ENCODE peak calls at places on chromosomes 4 and X, in four cellular contexts. One of them, this sample, is unnamed.

GRCh38 chrX:97060019-97060418 is 176.3 kb downstream of the RPA4 start:
- DNase-seq in adrenal gland: no peak
- DNase-seq in Peyer's patch: no peak
- DNase-seq in gastrocnemius medialis: no peak
- DNase-seq in this sample: no peak

GRCh38 chr4:182238355-182238931 is 4.8 kb upstream of the TENM3 start:
- DNase-seq in adrenal gland: no peak
- DNase-seq in Peyer's patch: no peak
- DNase-seq in gastrocnemius medialis: no peak
- DNase-seq in this sample: no peak

GRCh38 chrX:133676344-133677122 is 261.2 kb upstream of the GPC4 start:
- DNase-seq in adrenal gland: no peak
- DNase-seq in gastrocnemius medialis: no peak
- DNase-seq in Peyer's patch: no peak
- DNase-seq in this sample: no peak

GRCh38 chrX:68936186-68936585 is 107.4 kb downstream of the EFNB1 start:
- DNase-seq in Peyer's patch: no peak
- DNase-seq in adrenal gland: no peak
- DNase-seq in gastrocnemius medialis: no peak
- DNase-seq in this sample: peak; percentile 48

GRCh38 chrX:123860506-123860840 is 620 bp downstream of the XIAP start:
- DNase-seq in Peyer's patch: peak; percentile 42
- DNase-seq in gastrocnemius medialis: no peak
- DNase-seq in adrenal gland: no peak
- DNase-seq in this sample: no peak

GRCh38 chr4:124854968-124855367 is 142.4 kb upstream of the ANKRD50 start:
- DNase-seq in adrenal gland: no peak
- DNase-seq in gastrocnemius medialis: no peak
- DNase-seq in Peyer's patch: no peak
- DNase-seq in this sample: no peak

GRCh38 chrX:70664726-70665125 is 220.1 kb downstream of the DLG3 start:
- DNase-seq in Peyer's patch: no peak
- DNase-seq in gastrocnemius medialis: no peak
- DNase-seq in adrenal gland: no peak
- DNase-seq in this sample: no peak

GRCh38 chr4:88720749-88721428 is 23.3 kb upstream of the NAP1L5 start:
- DNase-seq in adrenal gland: no peak
- DNase-seq in gastrocnemius medialis: no peak
- DNase-seq in Peyer's patch: no peak
- DNase-seq in this sample: no peak

GRCh38 chr4:177802149-177802548 is 359.9 kb upstream of the AGA start:
- DNase-seq in adrenal gland: no peak
- DNase-seq in gastrocnemius medialis: no peak
- DNase-seq in Peyer's patch: no peak
- DNase-seq in this sample: no peak

GRCh38 chrX:153649178-153649914 is 2.3 kb downstream of the DUSP9 start:
- DNase-seq in Peyer's patch: peak; percentile 20
- DNase-seq in gastrocnemius medialis: no peak
- DNase-seq in adrenal gland: peak; percentile 50
- DNase-seq in this sample: peak; percentile 77

GRCh38 chr4:75844151-75844662 is 58.0 kb downstream of the PPEF2 start:
- DNase-seq in Peyer's patch: no peak
- DNase-seq in gastrocnemius medialis: no peak
- DNase-seq in adrenal gland: peak; percentile 47
- DNase-seq in this sample: no peak

GRCh38 chrX:53440101-53440500 is 5.9 kb upstream of the HSD17B10 start:
- DNase-seq in Peyer's patch: no peak
- DNase-seq in gastrocnemius medialis: no peak
- DNase-seq in adrenal gland: no peak
- DNase-seq in this sample: no peak

GRCh38 chrX:53440631-53441517 is 6.7 kb upstream of the HSD17B10 start:
- DNase-seq in Peyer's patch: peak; percentile 27
- DNase-seq in adrenal gland: peak; percentile 93
- DNase-seq in gastrocnemius medialis: peak; percentile 88
- DNase-seq in this sample: peak; percentile 82

GRCh38 chrX:53438832-53439230 is 4.7 kb upstream of the HSD17B10 start:
- DNase-seq in Peyer's patch: no peak
- DNase-seq in adrenal gland: no peak
- DNase-seq in gastrocnemius medialis: no peak
- DNase-seq in this sample: no peak

GRCh38 chrX:53442322-53442631 is 8.1 kb upstream of the HSD17B10 start:
- DNase-seq in Peyer's patch: peak; percentile 16
- DNase-seq in gastrocnemius medialis: peak; percentile 12
- DNase-seq in adrenal gland: no peak
- DNase-seq in this sample: no peak

DNA sequence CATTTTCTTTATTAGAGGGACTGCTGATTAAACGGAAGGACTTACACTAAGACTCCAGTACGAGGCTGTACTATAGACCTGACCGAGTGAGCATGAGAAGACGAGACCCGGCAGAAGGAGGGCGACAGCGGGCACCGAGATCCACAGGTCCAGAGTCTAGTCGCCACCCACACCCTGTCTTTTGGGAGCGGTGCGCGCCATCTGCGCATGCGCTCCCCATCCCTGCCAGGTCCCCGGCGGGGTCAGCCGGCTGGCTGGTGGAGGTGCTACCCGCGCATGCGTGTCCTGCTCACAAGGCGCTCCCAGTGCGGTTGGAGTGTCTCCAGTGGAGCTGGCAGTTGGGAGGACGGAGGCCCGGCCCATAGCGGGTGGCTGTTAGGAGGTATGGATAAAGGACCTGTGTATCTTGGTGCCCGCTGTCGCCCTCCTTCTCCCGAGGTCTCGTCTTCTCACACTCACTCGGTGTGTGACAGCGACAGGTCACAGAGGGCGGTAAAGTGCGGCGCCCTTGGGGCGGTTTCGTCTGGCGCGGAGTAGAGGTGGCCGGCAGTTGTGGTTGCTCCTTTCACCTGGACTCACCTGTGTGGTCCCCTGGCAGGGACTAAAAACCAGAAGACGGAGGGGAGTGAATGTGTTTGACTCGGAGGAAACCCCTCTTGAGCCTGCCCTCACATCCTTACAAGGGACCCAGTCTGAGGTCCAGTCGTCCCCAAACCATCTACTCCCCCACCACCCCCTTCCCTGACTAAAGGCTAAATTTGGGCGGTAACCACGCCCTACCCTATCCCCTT is 7.6 kb upstream of the HSD17B10 start:
- DNase-seq in Peyer's patch: peak; percentile 72
- DNase-seq in gastrocnemius medialis: peak; percentile 87
- DNase-seq in adrenal gland: peak; percentile 88
- DNase-seq in this sample: peak; percentile 91
- TF ChIP-seq POLR2A in Peyer's patch: peak; percentile 34
- TF ChIP-seq POLR2A in gastrocnemius medialis: peak; percentile 72
- TF ChIP-seq POLR2A in adrenal gland: peak; percentile 66
- TF ChIP-seq POLR2A in this sample: no peak

GRCh38 chr4:128524311-128524710 is 236.7 kb upstream of the PGRMC2 start:
- DNase-seq in gastrocnemius medialis: peak; percentile 23
- DNase-seq in Peyer's patch: no peak
- DNase-seq in adrenal gland: peak; percentile 49
- DNase-seq in this sample: no peak
- TF ChIP-seq POLR2A in gastrocnemius medialis: no peak
- TF ChIP-seq POLR2A in Peyer's patch: no peak
- TF ChIP-seq POLR2A in adrenal gland: no peak
- TF ChIP-seq POLR2A in this sample: no peak

DNA sequence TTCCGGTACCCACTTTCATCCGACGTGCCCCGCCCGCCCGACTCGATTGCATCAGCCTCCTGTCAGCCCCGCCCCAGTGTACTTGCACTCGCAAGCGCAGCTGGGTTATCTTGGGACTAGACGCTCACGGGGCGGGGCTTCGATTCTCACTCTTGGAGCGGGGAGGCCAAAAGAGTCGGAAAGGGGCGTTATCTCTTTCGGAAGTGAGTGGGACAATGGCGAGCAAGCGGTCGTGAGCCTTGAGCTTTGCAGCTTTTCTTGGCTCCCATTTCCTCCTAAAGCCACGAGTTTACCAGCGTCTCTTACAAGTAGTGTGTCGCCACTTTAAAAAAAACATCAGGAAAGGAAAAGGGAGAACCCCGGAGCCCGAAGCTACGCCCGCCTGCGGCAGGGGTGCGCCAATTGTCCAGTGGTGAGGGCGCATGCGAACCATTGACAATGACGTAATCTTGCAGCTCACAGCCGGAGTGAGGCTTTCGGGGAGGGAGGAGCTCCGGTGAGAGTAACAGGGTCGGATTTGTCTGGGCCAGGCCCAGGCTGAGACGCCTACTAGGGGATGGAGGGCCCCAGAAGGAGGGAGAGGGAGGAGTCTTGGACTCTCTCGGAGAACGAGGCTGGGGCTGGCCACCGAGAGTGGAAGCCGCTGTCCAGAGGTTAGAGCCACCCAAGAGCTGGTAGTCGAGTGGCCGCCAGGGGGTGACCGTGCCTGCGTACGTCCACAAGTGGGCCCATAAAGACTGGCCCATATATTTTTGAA is 109.5 kb downstream of the GNL3L start:
- DNase-seq in gastrocnemius medialis: peak; percentile 95
- DNase-seq in Peyer's patch: peak; percentile 95
- DNase-seq in adrenal gland: peak; percentile 97
- DNase-seq in this sample: peak; percentile 97
- TF ChIP-seq POLR2A in gastrocnemius medialis: peak; percentile 81
- TF ChIP-seq POLR2A in Peyer's patch: peak; percentile 34
- TF ChIP-seq POLR2A in adrenal gland: peak; percentile 74
- TF ChIP-seq POLR2A in this sample: no peak

DNA sequence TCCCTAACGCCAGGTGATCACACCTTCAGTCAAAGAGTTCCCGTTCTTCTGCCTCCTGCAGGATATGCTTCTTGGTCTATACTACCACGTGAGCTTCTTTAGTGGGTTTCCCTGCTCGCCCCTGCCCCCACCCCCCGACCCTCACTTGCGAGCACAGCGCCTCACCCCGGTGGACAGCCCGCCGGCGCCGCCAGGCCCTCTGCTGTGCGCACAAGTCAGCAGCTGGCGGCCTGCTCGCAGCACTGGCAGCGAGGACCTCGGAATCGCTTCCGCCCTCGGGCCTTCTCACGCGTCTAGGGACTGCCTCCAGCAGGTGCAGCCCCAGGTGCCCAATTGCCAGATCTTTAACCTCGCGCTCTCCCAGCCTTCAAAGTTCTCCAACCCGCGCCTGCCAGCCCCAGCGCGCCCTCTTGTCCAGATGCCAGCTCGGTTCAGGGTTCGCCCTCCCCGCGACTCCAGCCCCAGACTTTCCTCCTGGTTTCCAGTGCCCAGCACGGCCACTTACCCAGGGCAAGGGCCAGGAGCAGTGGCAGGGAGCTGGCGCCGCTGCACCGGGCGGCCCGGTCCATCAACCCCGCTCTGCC is 474 bp downstream of the BTC start:
- DNase-seq in gastrocnemius medialis: peak; percentile 10
- DNase-seq in Peyer's patch: no peak
- DNase-seq in adrenal gland: peak; percentile 54
- DNase-seq in this sample: peak; percentile 77
- TF ChIP-seq POLR2A in gastrocnemius medialis: no peak
- TF ChIP-seq POLR2A in Peyer's patch: peak; percentile 62
- TF ChIP-seq POLR2A in adrenal gland: no peak
- TF ChIP-seq POLR2A in this sample: no peak

DNA sequence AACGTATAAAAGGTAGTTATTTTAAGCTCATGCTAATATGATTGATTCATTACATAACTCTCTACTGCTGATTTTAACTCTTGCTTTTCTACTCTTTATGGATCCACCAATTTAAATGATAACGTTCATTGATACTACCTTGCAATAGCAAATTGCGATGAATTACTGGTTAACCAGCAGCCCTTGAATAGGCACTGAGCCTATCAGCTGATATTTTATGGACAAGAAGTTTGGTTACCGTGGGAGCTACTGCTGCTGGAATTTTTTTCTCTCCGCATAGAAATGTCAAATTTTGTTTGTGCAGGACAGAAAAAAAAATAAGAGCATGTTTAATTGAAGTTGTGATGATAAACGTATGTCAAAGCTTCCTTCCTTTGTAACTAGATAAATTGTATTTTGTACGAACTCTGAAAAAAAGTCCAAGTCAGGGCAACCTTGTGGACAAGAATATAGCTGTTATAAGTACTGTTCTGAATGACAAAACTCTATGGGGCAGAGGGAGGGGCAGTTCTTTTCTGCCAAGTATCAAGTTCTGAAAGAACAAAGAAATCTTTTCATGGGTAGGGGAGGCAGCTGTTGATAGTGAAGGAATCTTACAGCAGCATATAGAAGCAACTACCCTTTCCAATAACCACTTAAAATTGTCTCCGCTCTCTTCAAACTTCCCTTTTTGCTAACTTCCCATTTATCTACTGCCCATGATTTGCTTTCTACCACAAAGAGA is 434.9 kb upstream of the PABPC4L start:
- DNase-seq in gastrocnemius medialis: no peak
- DNase-seq in adrenal gland: no peak
- DNase-seq in Peyer's patch: no peak
- DNase-seq in this sample: no peak
- TF ChIP-seq POLR2A in gastrocnemius medialis: no peak
- TF ChIP-seq POLR2A in adrenal gland: no peak
- TF ChIP-seq POLR2A in Peyer's patch: no peak
- TF ChIP-seq POLR2A in this sample: no peak